ENCODE peak calls at places on chromosomes 1 and 21, in four cellular contexts. X is IMR-90, S is neuronal stem cell, L is mesenchymal stem cell. H is an unnamed sample.
A peak's percentile ranks its signal among the peaks of the same experiment; 100 is the strongest.

GRCh38 chr1:39907532-39908453 is 6.1 kb upstream of the MYCL start:
- DNase-seq in L (no peak), X (no peak), S (no peak), H (no peak)

GRCh38 chr1:200073286-200073637 is 45.8 kb downstream of the NR5A2 start:
- DNase-seq in L (no peak), X (no peak), S (no peak), H (no peak)

GRCh38 chr1:207259391-207259790 is 62.1 kb upstream of the CD55 start:
- DNase-seq in L (peak; percentile 30), S (no peak), X (peak; percentile 19), H (peak; percentile 45)

GRCh38 chr1:184163674-184164470 is 112.3 kb downstream of the TSEN15 start:
- DNase-seq in L (peak; percentile 83), S (no peak), X (peak; percentile 89), H (no peak)

GRCh38 chr1:175019524-175019923 is 3.7 kb downstream of the MRPS14 start:
- DNase-seq in L (no peak), X (no peak), S (no peak), H (no peak)

GRCh38 chr21:35649186-35649585 is 411.1 kb downstream of the SETD4 start:
- DNase-seq in S (no peak), L (peak; percentile 24), X (peak; percentile 70), H (no peak)

GRCh38 chr1:236301080-236301957 is 19.6 kb upstream of the ERO1B start:
- DNase-seq in X (no peak), S (no peak), L (no peak), H (no peak)

GRCh38 chr1:107572674-107573205 is 392.2 kb downstream of the VAV3 start:
- DNase-seq in S (no peak), X (peak; percentile 31), L (no peak), H (peak; percentile 56)

GRCh38 chr21:45293214-45293725 is 5.6 kb upstream of the POFUT2 start:
- DNase-seq in L (peak; percentile 69), S (no peak), X (no peak), H (no peak)

GRCh38 chr1:219560856-219561255 is 52.0 kb downstream of the ZC3H11B start:
- DNase-seq in S (no peak), L (no peak), X (no peak), H (no peak)

GRCh38 chr1:115771847-115772457 is 3.4 kb upstream of the CASQ2 start:
- DNase-seq in X (peak; percentile 80), L (peak; percentile 88), S (peak; percentile 76), H (peak; percentile 77)

GRCh38 chr1:87084247-87084836 is 169.9 kb downstream of the HS2ST1 start:
- DNase-seq in X (peak; percentile 60), L (peak; percentile 38), S (no peak), H (peak; percentile 81)

GRCh38 chr1:7469255-7469938 is 301.7 kb upstream of the VAMP3 start:
- DNase-seq in L (peak; percentile 63), X (no peak), S (no peak), H (no peak)

GRCh38 chr1:147717051-147717705 is 43.2 kb downstream of the GJA5 start:
- DNase-seq in L (no peak), X (no peak), S (no peak), H (peak; percentile 91)

GRCh38 chr21:27407296-27407695 is 440.4 kb upstream of the ADAMTS5 start:
- DNase-seq in X (no peak), L (no peak), S (peak; percentile 41), H (peak; percentile 1)

GRCh38 chr1:234303231-234303630 is 70.0 kb upstream of the COA6 start:
- DNase-seq in X (no peak), L (no peak), S (no peak), H (no peak)

GRCh38 chr1:202642212-202642611 is 68.0 kb downstream of the SYT2 start:
- DNase-seq in X (no peak), L (no peak), S (no peak), H (no peak)
- H4K8ac ChIP-seq in X (no peak overlapping the region), L (no peak overlapping the region), S (no peak overlapping the region), H (no peak overlapping the region)

GRCh38 chr1:1325288-1326074 is 879 bp downstream of the CPTP start:
- DNase-seq in X (no peak), S (no peak), L (peak; percentile 17), H (no peak)

GRCh38 chr1:1324084-1324523 is 356 bp downstream of the INTS11 start:
- DNase-seq in X (no peak), L (no peak), S (no peak), H (no peak)

GRCh38 chr1:1322952-1323351 is 1.5 kb downstream of the INTS11 start:
- DNase-seq in L (no peak), X (no peak), S (no peak), H (no peak)

GRCh38 chr1:1326075-1326605 is 1.5 kb downstream of the CPTP start:
- DNase-seq in X (no peak), L (no peak), S (no peak), H (no peak)

DNA sequence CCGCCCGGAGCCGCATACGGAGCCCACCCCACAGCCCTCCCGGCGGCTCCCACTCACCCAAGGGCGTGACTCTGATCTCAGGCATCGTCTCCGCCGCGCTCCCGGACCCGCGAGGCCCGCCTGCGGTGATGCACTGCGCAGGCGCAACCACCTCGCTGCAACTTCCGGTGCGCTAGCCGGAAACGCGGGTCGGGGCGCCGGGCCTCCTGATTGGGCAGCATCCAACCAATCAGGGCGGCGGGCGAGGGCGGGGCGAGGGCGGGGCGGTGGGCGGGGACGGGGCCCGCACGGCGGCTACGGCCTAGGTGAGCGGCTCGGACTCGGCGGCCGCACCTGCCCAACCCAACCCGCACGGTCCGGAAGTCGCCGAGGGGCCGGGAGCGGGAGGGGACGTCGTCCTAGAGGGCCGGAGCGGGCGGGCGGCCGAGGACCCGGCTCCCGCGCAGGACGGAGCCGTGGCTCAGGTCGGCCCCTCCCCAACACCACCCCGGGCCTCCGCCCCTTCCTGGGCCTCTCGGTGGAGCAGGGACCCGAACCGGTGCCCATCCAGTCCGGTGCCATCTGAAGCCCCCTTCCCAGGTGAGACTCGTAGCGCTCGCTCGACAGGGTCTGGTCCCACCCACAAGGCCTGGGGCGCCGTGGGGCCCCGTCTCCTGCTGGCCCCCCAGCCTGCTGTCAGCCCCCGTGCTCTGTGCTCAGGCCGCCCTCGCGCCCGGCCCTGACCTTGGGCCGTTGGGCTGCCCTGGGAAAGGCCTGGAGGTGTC is at the start of the genes CPTP and INTS11:
- DNase-seq in S (peak; percentile 89), X (peak; percentile 85), L (peak; percentile 89), H (peak; percentile 89)
- H2AK5ac ChIP-seq in S (peak within 1 kb of the TSS; percentile 99), X (peak within 1 kb of the TSS; percentile 85), L (no peak within 1 kb of the TSS), H (peak within 1 kb of the TSS; percentile 92)

GRCh38 chr1:201408815-201409200 is 9.7 kb upstream of the LAD1 start:
- DNase-seq in L (no peak), S (no peak), X (no peak), H (no peak)

GRCh38 chr1:201406831-201407406 is 7.8 kb upstream of the LAD1 start:
- DNase-seq in S (no peak), L (no peak), X (no peak), H (no peak)

GRCh38 chr1:201409440-201409839 is 10.3 kb upstream of the LAD1 start:
- DNase-seq in L (no peak), X (peak; percentile 36), S (no peak), H (no peak)

GRCh38 chr1:201405484-201405831 is 6.3 kb upstream of the LAD1 start:
- DNase-seq in S (no peak), X (no peak), L (no peak), H (no peak)

DNA sequence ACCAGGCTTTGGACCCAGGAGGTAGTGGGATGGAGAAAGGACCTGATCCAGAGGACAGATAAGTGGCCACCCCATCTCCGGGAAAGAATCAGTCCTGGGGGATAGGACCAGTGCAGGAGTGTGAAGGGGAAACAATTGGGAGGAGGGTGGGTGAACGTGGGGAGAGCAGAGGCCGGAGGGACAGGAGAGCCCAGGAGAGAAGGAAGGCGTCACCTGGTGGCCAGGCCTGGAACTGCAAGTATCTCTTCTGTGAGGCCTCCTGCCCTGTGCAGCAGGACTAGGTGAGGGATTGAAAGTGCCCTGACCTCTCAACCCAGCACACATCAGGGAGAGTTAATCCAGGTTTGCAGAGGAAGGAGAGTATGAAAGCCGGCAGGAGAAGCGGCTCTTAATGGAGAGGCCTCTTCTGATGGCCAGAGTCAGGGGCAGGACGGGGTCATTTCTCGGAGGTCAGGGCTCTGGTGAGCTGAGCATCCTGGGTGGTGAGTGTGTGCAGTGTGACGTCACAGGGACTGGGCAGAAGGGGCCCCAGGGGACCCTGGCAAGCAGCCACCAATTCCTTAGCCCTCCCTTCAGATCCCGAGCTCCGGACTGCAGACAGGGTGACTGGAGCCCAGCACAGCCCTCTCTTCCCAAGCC is 9.2 kb upstream of the LAD1 start:
- DNase-seq in S (peak; percentile 81), L (peak; percentile 74), X (peak; percentile 68), H (peak; percentile 89)
- H4K8ac ChIP-seq in S (no peak overlapping the region), L (no peak overlapping the region), X (no peak overlapping the region), H (no peak overlapping the region)

GRCh38 chr1:68421350-68421749 is 28.4 kb downstream of the RPE65 start:
- DNase-seq in X (no peak), L (no peak), S (no peak), H (peak; percentile 64)
- H2AK5ac ChIP-seq in X (no peak overlapping the region), L (no peak overlapping the region), S (no peak overlapping the region), H (no peak overlapping the region)

GRCh38 chr1:216144661-216145450 is 278.4 kb downstream of the USH2A start:
- DNase-seq in S (no peak), L (no peak), X (no peak), H (peak; percentile 46)
- H4K8ac ChIP-seq in S (no peak overlapping the region), L (no peak overlapping the region), X (no peak overlapping the region), H (no peak overlapping the region)

GRCh38 chr1:27934818-27935549 is at the start of gene SMPDL3B:
- DNase-seq in S (peak; percentile 29), L (peak; percentile 26), X (no peak), H (peak; percentile 29)
- H2AK5ac ChIP-seq in S (peak within 1 kb of the TSS; percentile 5), L (no peak within 1 kb of the TSS), X (no peak within 1 kb of the TSS), H (no peak within 1 kb of the TSS)

H was measured in trophoblast cell.